ENCODE peak calls at places on chromosome 2, in nine cellular contexts. C is body of pancreas; P is T-helper 9 cell; H is AG08395; F is CD8-positive, alpha-beta T cell; I is germinal center; K is chondrocyte; Q is natural killer cell; W is Ammon's horn. Y is an unnamed sample.

GRCh38 chr2:37809525-37809924 is 115.6 kb upstream of the RMDN2 start:
- DNase-seq in C (peak), P (peak), H (peak), F (no peak), I (no peak), K (no peak), Q (no peak), W (no peak), Y (no peak)

GRCh38 chr2:174870787-174871186 is 106.5 kb upstream of the CHRNA1 start:
- DNase-seq in C (no peak), P (no peak), H (no peak), F (no peak), I (no peak), K (no peak), Q (no peak), W (no peak), Y (no peak)

GRCh38 chr2:174614261-174614660 is 16.7 kb upstream of the WIPF1 start:
- DNase-seq in C (no peak), P (no peak), H (peak), F (no peak), I (no peak), K (no peak), Q (no peak), W (no peak), Y (no peak)

GRCh38 chr2:138010890-138011289 is 46.6 kb downstream of the HNMT start:
- DNase-seq in C (no peak), P (no peak), H (no peak), F (no peak), I (no peak), K (no peak), Q (no peak), W (peak), Y (no peak)

GRCh38 chr2:201828235-201828634 is 21.9 kb downstream of the CDK15 start:
- DNase-seq in C (no peak), P (no peak), H (no peak), F (no peak), I (no peak), K (no peak), Q (no peak), W (no peak), Y (no peak)

GRCh38 chr2:65514555-65515195 is 82.3 kb upstream of the SPRED2 start:
- DNase-seq in C (no peak), P (no peak), H (peak), F (no peak), I (no peak), K (no peak), Q (no peak), W (no peak), Y (no peak)

GRCh38 chr2:8495189-8495855 is 186.5 kb upstream of the ID2 start:
- DNase-seq in C (no peak), P (no peak), H (no peak), F (no peak), I (no peak), K (peak), Q (no peak), W (no peak), Y (peak)

GRCh38 chr2:186130678-186131511 is 355.2 kb upstream of the ZC3H15 start:
- DNase-seq in C (no peak), P (no peak), H (no peak), F (no peak), I (no peak), K (no peak), Q (no peak), W (peak), Y (no peak)

GRCh38 chr2:233935426-233935825 is 18.3 kb downstream of the TRPM8 start:
- DNase-seq in C (no peak), P (no peak), H (no peak), F (no peak), I (no peak), K (no peak), Q (no peak), W (no peak), Y (no peak)

GRCh38 chr2:85769987-85770362 is 16.2 kb downstream of the ATOH8 start:
- DNase-seq in C (no peak), P (no peak), H (no peak), F (no peak), I (no peak), K (no peak), Q (no peak), W (no peak), Y (no peak)

Y was measured in spleen.